ENCODE peak calls at places on chromosomes 7 and 10, in four cellular contexts. F is right lobe of liver, J is stomach, S is neuronal stem cell. A is an unnamed sample.

GRCh38 chr7:52540041-52540440 is 495.4 kb upstream of the POM121L12 start:
- DNase-seq in F (no peak), J (no peak), S (no peak), A (no peak)

GRCh38 chr7:171364-171904 is 20.9 kb upstream of the FAM20C start:
- DNase-seq in F (no peak), J (no peak), S (no peak), A (peak)

GRCh38 chr10:29643785-29644501 is 9.2 kb upstream of the SVIL start:
- DNase-seq in F (no peak), J (no peak), S (no peak), A (peak)

GRCh38 chr7:27174077-27175004 is at the start of gene HOXA10:
- DNase-seq in F (no peak), J (peak), S (no peak), A (peak)

GRCh38 chr7:1019789-1020610 is 24.3 kb upstream of the GPR146 start:
- DNase-seq in F (no peak), J (no peak), S (no peak), A (peak)

GRCh38 chr10:125141860-125142484 is 18.4 kb downstream of the CTBP2 start:
- DNase-seq in F (no peak), J (no peak), S (no peak), A (no peak)

GRCh38 chr10:104281694-104282093 is 12.7 kb downstream of the GSTO2 start:
- DNase-seq in F (no peak), J (no peak), S (no peak), A (no peak)

GRCh38 chr10:32318476-32318896 is 28.5 kb downstream of the EPC1 start:
- DNase-seq in F (no peak), J (no peak), S (no peak), A (no peak)

GRCh38 chr7:26782501-26782900 is 81.9 kb downstream of the SKAP2 start:
- DNase-seq in F (no peak), J (no peak), S (no peak), A (no peak)

GRCh38 chr7:151137076-151137611 is 30.4 kb downstream of the GBX1 start:
- DNase-seq in F (peak), J (no peak), S (no peak), A (no peak)

GRCh38 chr10:111706331-111706730 is 477.2 kb downstream of the GPAM start:
- DNase-seq in F (no peak), J (no peak), S (no peak), A (no peak)

GRCh38 chr10:132689721-132690360 is 96.1 kb downstream of the NKX6-2 start:
- DNase-seq in F (peak), J (no peak), S (no peak), A (peak)

DNA sequence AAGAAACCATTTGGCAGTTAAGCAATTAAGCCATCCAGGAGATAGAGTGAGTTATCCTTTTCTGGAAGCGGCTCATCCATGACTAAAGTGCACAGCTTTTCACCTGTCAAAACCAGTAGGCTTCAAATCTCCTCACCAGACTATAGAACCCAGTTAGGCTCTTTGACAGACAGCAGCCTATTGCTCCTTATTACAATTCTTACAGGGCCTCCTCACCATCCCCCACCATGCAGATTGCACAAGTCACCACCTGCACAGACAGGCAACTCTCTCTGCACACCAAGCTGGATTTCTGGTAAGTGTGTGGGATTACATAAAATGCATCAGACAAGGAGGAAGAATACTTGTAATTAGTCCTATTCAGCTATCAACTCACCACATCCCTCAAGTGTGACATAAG is 301.6 kb downstream of the SNX13 start:
- DNase-seq in F (no peak), J (no peak), S (no peak), A (no peak)
- H3K27ac ChIP-seq in F (no peak), J (no peak), S (no peak), A (no peak)

DNA sequence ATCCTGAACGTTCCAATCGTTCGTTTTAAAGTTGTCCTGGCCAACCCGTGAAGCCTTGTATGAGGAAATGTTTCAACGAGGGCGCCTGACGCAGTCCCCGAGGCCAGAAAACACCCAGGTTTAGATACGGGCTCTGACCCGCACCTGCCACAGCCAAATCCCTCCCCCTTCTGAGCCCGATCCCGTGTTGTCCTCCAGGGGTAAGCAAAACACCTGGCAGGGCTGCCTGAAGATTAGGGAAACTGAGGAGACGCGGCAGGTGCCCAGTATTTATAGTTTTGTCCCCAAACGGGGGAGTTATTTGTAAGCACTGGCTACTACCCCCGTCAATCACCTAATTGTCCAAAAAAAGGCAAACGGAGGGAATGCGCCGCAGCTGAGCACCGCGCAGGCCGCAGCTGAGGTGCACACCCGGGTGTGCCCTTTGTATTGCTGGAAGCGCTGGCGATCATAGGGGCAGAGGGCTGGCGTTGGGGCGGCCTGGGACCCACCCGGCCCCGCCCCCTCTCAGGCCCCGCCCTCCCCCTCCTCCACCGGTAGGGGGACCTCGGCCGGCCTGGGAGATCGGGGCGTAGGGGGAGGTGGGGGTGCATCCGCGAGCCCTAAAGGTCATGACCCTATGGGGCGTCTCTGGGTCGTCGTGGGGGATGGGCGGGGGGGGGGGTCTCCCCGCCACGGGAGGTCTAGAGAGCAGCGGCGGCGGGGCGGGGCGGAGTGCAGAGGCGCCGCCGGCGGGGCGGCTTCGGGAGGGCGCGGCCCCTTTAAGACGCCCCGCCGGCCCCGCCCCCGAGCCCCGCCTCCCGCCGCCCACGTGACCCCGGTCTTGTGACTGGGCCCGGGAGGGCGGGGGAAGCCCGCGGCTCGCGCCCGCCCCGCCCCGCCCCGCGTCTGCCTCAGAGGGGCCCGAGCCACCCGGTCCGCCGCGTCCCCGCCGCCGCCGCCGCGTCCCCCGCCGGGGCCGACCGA is at the start of gene BRI3:
- DNase-seq in F (peak), J (peak), S (peak), A (peak)
- H3K27ac ChIP-seq in F (peak), J (peak), S (peak), A (peak)

GRCh38 chr7:25206765-25207164 is 21.5 kb downstream of the NPVF start:
- DNase-seq in F (no peak), J (no peak), S (no peak), A (no peak)
- H3K27ac ChIP-seq in F (no peak), J (no peak), S (no peak), A (no peak)

GRCh38 chr10:13268841-13269240 is 31.0 kb downstream of the PHYH start:
- DNase-seq in F (no peak), J (no peak), S (no peak), A (no peak)

GRCh38 chr10:13271552-13272163 is 28.2 kb downstream of the PHYH start:
- DNase-seq in F (peak), J (peak), S (no peak), A (peak)

GRCh38 chr10:13268310-13268709 is 31.6 kb downstream of the PHYH start:
- DNase-seq in F (no peak), J (no peak), S (no peak), A (no peak)

GRCh38 chr10:13272164-13272571 is 27.7 kb downstream of the PHYH start:
- DNase-seq in F (peak), J (no peak), S (no peak), A (peak)

DNA sequence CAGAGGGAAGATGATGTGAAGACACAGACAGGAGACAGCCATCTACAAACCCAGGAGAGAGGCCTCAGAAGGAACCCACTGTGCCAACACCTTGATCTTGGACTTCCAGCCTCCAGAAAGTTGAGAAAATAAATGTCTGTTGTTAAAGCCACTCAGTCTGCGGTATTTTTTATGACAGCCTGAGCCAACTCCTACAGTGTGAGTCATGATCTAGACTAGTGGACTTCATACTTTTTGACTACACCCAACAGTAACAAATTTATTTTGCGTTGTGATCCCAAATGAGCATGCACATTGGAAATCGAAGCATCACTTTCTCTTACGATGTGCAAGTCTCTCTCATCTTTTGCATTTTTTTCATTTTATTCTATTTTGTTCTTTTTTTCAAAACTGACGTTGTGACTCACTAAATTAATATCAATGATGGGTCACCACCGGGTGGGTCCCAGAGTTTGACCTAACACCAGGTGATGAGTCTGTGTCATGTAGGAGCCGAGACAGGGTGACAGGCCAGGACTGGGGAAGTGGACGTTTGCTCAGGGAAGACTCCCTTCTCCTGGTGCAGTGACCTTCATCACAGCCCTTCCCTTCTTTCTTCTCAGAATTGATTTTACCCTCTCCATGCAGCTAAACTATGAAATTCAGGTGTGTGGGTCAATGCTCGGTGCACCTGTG is 28.9 kb downstream of the PHYH start:
- DNase-seq in F (no peak), J (no peak), S (no peak), A (no peak)
- H3K27ac ChIP-seq in F (peak), J (peak), S (no peak), A (no peak)

GRCh38 chr10:36683421-36683820 is 442.0 kb upstream of the ANKRD30A start:
- DNase-seq in F (no peak), J (no peak), S (no peak), A (no peak)
- H3K27ac ChIP-seq in F (no peak), J (no peak), S (no peak), A (no peak)

GRCh38 chr10:52865213-52865612 is 92.6 kb upstream of the MBL2 start:
- DNase-seq in F (no peak), J (no peak), S (no peak), A (peak)
- H3K27ac ChIP-seq in F (no peak), J (no peak), S (no peak), A (no peak)

DNA sequence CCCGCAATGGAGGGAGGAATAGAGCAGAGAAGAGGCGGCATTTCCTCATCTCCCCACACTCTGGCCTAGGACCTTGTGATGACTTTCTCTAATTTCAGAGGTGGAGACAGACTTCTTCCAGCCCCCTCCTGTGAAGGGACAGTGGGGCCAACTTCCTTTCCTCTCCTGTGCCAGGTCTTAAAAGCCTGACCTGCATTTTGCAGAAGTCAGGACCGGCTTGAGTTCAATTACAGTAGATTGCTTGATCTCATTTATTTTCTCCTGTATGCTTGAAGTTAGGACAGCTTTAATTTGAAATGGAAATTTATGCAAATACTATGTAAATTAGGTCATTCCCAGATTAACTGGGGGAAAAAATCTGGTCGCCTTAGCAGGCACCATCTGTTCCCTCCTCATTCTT is 57.1 kb downstream of the SYPL1 start:
- DNase-seq in F (no peak), J (no peak), S (no peak), A (no peak)
- H3K27ac ChIP-seq in F (no peak), J (no peak), S (no peak), A (no peak)

DNA sequence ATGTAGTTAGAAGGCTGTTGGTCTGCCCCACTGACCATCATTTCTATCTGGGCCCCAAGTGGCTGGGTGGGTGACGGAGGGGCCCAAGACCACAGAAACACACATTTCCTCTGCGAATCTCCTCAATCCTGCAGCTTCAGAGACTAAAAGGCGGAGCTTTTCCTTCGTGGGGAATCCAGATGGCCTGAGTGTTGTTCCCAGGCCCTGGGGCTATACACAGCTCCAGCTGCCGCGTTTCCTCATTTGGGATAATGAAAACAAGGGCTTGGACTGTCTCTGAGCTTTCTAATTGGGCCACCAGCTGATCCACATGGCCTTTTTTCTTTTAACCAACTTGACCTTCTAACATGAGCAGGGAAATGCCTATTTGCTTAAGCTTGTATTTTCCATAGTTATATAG is 339.9 kb downstream of the CXCL12 start:
- DNase-seq in F (no peak), J (no peak), S (no peak), A (no peak)
- H3K27ac ChIP-seq in F (no peak), J (peak), S (no peak), A (no peak)

A was measured in aorta.